ENCODE peak calls at places on chromosomes 3 and 15, in five cellular contexts. S is nucleus accumbens, D is WTC11, N is substantia nigra, J is fibroblast of the conjunctiva. M is an unnamed sample.
A peak's percentile ranks its signal among the peaks of the same experiment; 100 is the strongest.

GRCh38 chr3:52196977-52197376 is 983 bp upstream of the ALAS1 start:
- DNase-seq in S (no peak), D (no peak), N (no peak), J (no peak), M (no peak)

GRCh38 chr3:104279617-104280016 is 1087.1 kb upstream of the ALCAM start:
- DNase-seq in S (no peak), D (no peak), N (no peak), J (no peak), M (no peak)

GRCh38 chr15:100712226-100712625 is 109.8 kb downstream of the ASB7 start:
- DNase-seq in S (no peak), D (no peak), N (no peak), J (peak; percentile 61), M (no peak)

GRCh38 chr15:67901922-67902321 is 62.1 kb upstream of the RNU6-1 start:
- DNase-seq in S (no peak), D (no peak), N (no peak), J (no peak), M (no peak)

GRCh38 chr3:99502871-99503270 is 135.5 kb upstream of the COL8A1 start:
- DNase-seq in S (no peak), D (no peak), N (no peak), J (no peak), M (no peak)

GRCh38 chr3:189947068-189947467 is 173.6 kb downstream of the P3H2 start:
- DNase-seq in S (no peak), D (no peak), N (no peak), J (no peak), M (no peak)

GRCh38 chr3:28191363-28191762 is 50.1 kb upstream of the CMC1 start:
- DNase-seq in S (no peak), D (no peak), N (no peak), J (no peak), M (no peak)

GRCh38 chr3:129015388-129016105 is 14.4 kb downstream of the EFCC1 start:
- DNase-seq in S (no peak), D (no peak), N (no peak), J (no peak), M (no peak)

GRCh38 chr3:13040381-13041074 is 32.7 kb downstream of the IQSEC1 start:
- DNase-seq in S (peak; percentile 27), D (no peak), N (no peak), J (no peak), M (no peak)

GRCh38 chr3:126512916-126513650 is 4.5 kb downstream of the UROC1 start:
- DNase-seq in S (no peak), D (no peak), N (no peak), J (no peak), M (no peak)

GRCh38 chr15:59260090-59260489 is 53.4 kb downstream of the LDHAL6B start:
- DNase-seq in S (peak; percentile 87), D (no peak), N (peak; percentile 82), J (no peak), M (no peak)

GRCh38 chr15:44243829-44244228 is 44.7 kb upstream of the GOLM2 start:
- DNase-seq in S (no peak), D (no peak), N (no peak), J (no peak), M (no peak)

GRCh38 chr3:68919000-68919399 is 13.3 kb downstream of the TAFA4 start:
- DNase-seq in S (no peak), D (peak; percentile 48), N (no peak), J (no peak), M (no peak)

GRCh38 chr3:151135548-151136337 is 50.3 kb downstream of the MED12L start:
- DNase-seq in S (no peak), D (no peak), N (peak; percentile 10), J (no peak), M (no peak)

GRCh38 chr3:24401090-24401810 is 93.4 kb downstream of the THRB start:
- DNase-seq in S (no peak), D (no peak), N (no peak), J (peak; percentile 2), M (no peak)

GRCh38 chr15:77384086-77384485 is 35.8 kb downstream of the PEAK1 start:
- DNase-seq in S (no peak), D (no peak), N (no peak), J (no peak), M (no peak)

GRCh38 chr3:135458539-135458938 is 507.0 kb upstream of the PPP2R3A start:
- DNase-seq in S (no peak), D (no peak), N (no peak), J (no peak), M (no peak)

GRCh38 chr3:179068779-179069530 is 2.7 kb downstream of the ZMAT3 start:
- DNase-seq in S (peak; percentile 15), D (no peak), N (peak; percentile 13), J (peak; percentile 23), M (no peak)

GRCh38 chr3:130386604-130387263 is 41.3 kb downstream of the COL6A5 start:
- DNase-seq in S (no peak), D (no peak), N (no peak), J (no peak), M (no peak)

GRCh38 chr3:2783261-2783660 is 326.9 kb downstream of the IL5RA start:
- DNase-seq in S (no peak), D (no peak), N (no peak), J (no peak), M (no peak)

GRCh38 chr3:120203621-120204020 is 81.4 kb downstream of the GPR156 start:
- DNase-seq in S (no peak), D (no peak), N (no peak), J (no peak), M (no peak)

GRCh38 chr3:50370594-50370993 is 11.3 kb upstream of the TMEM115 start:
- DNase-seq in S (no peak), D (no peak), N (no peak), J (no peak), M (no peak)

GRCh38 chr3:69428657-69429255 is 42.9 kb upstream of the FRMD4B start:
- DNase-seq in S (no peak), D (no peak), N (no peak), J (no peak), M (no peak)

GRCh38 chr3:87997298-87997697 is 61.5 kb downstream of the CGGBP1 start:
- DNase-seq in S (no peak), D (no peak), N (no peak), J (no peak), M (no peak)

GRCh38 chr3:65902304-65902793 is 136.4 kb downstream of the MAGI1 start:
- DNase-seq in S (no peak), D (peak; percentile 55), N (peak; percentile 16), J (no peak), M (no peak)

GRCh38 chr15:72341361-72341760 is 21.4 kb upstream of the CELF6 start:
- DNase-seq in S (no peak), D (peak; percentile 80), N (no peak), J (no peak), M (no peak)

GRCh38 chr3:30342319-30343060 is 263.9 kb upstream of the TGFBR2 start:
- DNase-seq in S (no peak), D (no peak), N (no peak), J (peak; percentile 77), M (no peak)

GRCh38 chr3:8589880-8590556 is 54.6 kb downstream of the SSUH2 start:
- DNase-seq in S (no peak), D (no peak), N (no peak), J (no peak), M (no peak)

GRCh38 chr15:69668963-69669362 is 216.3 kb downstream of the RPLP1 start:
- DNase-seq in S (no peak), D (no peak), N (no peak), J (no peak), M (no peak)

GRCh38 chr3:104316118-104316517 is 1050.6 kb upstream of the ALCAM start:
- DNase-seq in S (no peak), D (no peak), N (no peak), J (no peak), M (no peak)

GRCh38 chr3:70352215-70352614 is 39.8 kb upstream of the MDFIC2 start:
- DNase-seq in S (no peak), D (no peak), N (no peak), J (no peak), M (no peak)